ENCODE peak calls at places on chromosomes 6 and 20, in nine cellular contexts. D is tibial nerve, F is ovary, Q is H1, L is transverse colon, R is sigmoid colon, X is stomach, Y is upper lobe of left lung, V is heart left ventricle. Z is an unnamed sample. For H3K4me1, the result is how much of the 10 kb centered on the place peaks cover.

GRCh38 chr6:36109092-36109491 is 21.2 kb upstream of the MAPK13 start:
- DNase-seq in D (no peak), F (no peak), Q (no peak), L (no peak), R (no peak), X (no peak), Y (no peak), V (no peak), Z (no peak)

GRCh38 chr6:95095271-95095670 is 482.1 kb upstream of the MANEA start:
- DNase-seq in D (no peak), F (no peak), Q (no peak), L (no peak), R (no peak), X (no peak), Y (no peak), V (no peak), Z (no peak)

GRCh38 chr6:42185597-42185996 is 9.2 kb downstream of the GUCA1B start:
- DNase-seq in D (no peak), F (no peak), Q (no peak), L (no peak), R (no peak), X (no peak), Y (no peak), V (peak), Z (no peak)

GRCh38 chr6:24251339-24251738 is 106.5 kb downstream of the DCDC2 start:
- DNase-seq in D (no peak), F (no peak), Q (no peak), L (no peak), R (no peak), X (no peak), Y (no peak), V (no peak), Z (no peak)

GRCh38 chr20:5734559-5735137 is 15.6 kb upstream of the SHLD1 start:
- DNase-seq in D (no peak), F (no peak), Q (no peak), L (no peak), R (no peak), X (no peak), Y (no peak), V (no peak), Z (no peak)

GRCh38 chr6:116556065-116556464 is 2.5 kb downstream of the CALHM4 start:
- DNase-seq in D (no peak), F (no peak), Q (no peak), L (no peak), R (no peak), X (no peak), Y (no peak), V (no peak), Z (no peak)

GRCh38 chr20:31708839-31709534 is 13.7 kb downstream of the BCL2L1 start:
- DNase-seq in D (no peak), F (no peak), Q (no peak), L (no peak), R (peak), X (peak), Y (peak), V (no peak), Z (no peak)

GRCh38 chr6:118709859-118710350 is 58.5 kb upstream of the CEP85L start:
- DNase-seq in D (no peak), F (no peak), Q (no peak), L (peak), R (no peak), X (peak), Y (no peak), V (no peak), Z (no peak)

GRCh38 chr20:9506337-9506821 is 8.0 kb upstream of the LAMP5 start:
- DNase-seq in D (no peak), F (no peak), Q (peak), L (no peak), R (no peak), X (no peak), Y (peak), V (no peak), Z (no peak)

GRCh38 chr6:158646023-158646888 is 1.7 kb upstream of the DYNLT1 start:
- DNase-seq in D (no peak), F (no peak), Q (no peak), L (no peak), R (peak), X (peak), Y (no peak), V (no peak), Z (peak)

GRCh38 chr6:391559-392440 is at the start of gene IRF4:
- DNase-seq in D (no peak), F (no peak), Q (peak), L (peak), R (no peak), X (no peak), Y (peak), V (no peak), Z (no peak)

GRCh38 chr6:22754111-22754510 is 184.7 kb downstream of the HDGFL1 start:
- DNase-seq in D (no peak), F (no peak), Q (no peak), L (no peak), R (no peak), X (no peak), Y (no peak), V (no peak), Z (no peak)

GRCh38 chr6:142407685-142408273 is 106.0 kb downstream of the ADGRG6 start:
- DNase-seq in D (no peak), F (no peak), Q (no peak), L (no peak), R (no peak), X (no peak), Y (no peak), V (no peak), Z (no peak)

GRCh38 chr6:12012231-12012565 is at the start of gene HIVEP1:
- DNase-seq in D (no peak), F (peak), Q (no peak), L (no peak), R (peak), X (peak), Y (peak), V (no peak), Z (peak)

GRCh38 chr20:39216195-39216594 is 254.1 kb downstream of the DHX35 start:
- DNase-seq in D (no peak), F (no peak), Q (no peak), L (no peak), R (no peak), X (no peak), Y (no peak), V (no peak), Z (no peak)

GRCh38 chr6:125884656-125885055 is 71.9 kb upstream of the HINT3 start:
- DNase-seq in D (no peak), F (no peak), Q (no peak), L (no peak), R (no peak), X (no peak), Y (no peak), V (no peak), Z (no peak)

GRCh38 chr6:10505529-10505928 is 15.6 kb upstream of the GCNT2 start:
- DNase-seq in D (no peak), F (no peak), Q (no peak), L (no peak), R (no peak), X (no peak), Y (no peak), V (no peak), Z (no peak)

GRCh38 chr6:15922510-15923307 is 206.2 kb upstream of the MYLIP start:
- DNase-seq in D (no peak), F (no peak), Q (no peak), L (no peak), R (no peak), X (no peak), Y (no peak), V (no peak), Z (no peak)

GRCh38 chr6:157811476-157812173 is 11.4 kb upstream of the SNX9 start:
- DNase-seq in D (no peak), F (no peak), Q (no peak), L (no peak), R (no peak), X (no peak), Y (no peak), V (no peak), Z (no peak)

GRCh38 chr6:150142304-150142656 is 564 bp upstream of the PPP1R14C start:
- DNase-seq in D (no peak), F (no peak), Q (no peak), L (peak), R (no peak), X (no peak), Y (no peak), V (no peak), Z (no peak)

GRCh38 chr6:150144294-150144868 is 1.5 kb downstream of the PPP1R14C start:
- DNase-seq in D (no peak), F (no peak), Q (no peak), L (no peak), R (no peak), X (no peak), Y (no peak), V (no peak), Z (no peak)

GRCh38 chr6:150142657-150143501 is at the start of gene PPP1R14C:
- DNase-seq in D (no peak), F (no peak), Q (peak), L (peak), R (no peak), X (no peak), Y (peak), V (peak), Z (peak)

GRCh38 chr6:150145427-150145826 is 2.6 kb downstream of the PPP1R14C start:
- DNase-seq in D (no peak), F (no peak), Q (no peak), L (no peak), R (no peak), X (no peak), Y (no peak), V (no peak), Z (no peak)

DNA sequence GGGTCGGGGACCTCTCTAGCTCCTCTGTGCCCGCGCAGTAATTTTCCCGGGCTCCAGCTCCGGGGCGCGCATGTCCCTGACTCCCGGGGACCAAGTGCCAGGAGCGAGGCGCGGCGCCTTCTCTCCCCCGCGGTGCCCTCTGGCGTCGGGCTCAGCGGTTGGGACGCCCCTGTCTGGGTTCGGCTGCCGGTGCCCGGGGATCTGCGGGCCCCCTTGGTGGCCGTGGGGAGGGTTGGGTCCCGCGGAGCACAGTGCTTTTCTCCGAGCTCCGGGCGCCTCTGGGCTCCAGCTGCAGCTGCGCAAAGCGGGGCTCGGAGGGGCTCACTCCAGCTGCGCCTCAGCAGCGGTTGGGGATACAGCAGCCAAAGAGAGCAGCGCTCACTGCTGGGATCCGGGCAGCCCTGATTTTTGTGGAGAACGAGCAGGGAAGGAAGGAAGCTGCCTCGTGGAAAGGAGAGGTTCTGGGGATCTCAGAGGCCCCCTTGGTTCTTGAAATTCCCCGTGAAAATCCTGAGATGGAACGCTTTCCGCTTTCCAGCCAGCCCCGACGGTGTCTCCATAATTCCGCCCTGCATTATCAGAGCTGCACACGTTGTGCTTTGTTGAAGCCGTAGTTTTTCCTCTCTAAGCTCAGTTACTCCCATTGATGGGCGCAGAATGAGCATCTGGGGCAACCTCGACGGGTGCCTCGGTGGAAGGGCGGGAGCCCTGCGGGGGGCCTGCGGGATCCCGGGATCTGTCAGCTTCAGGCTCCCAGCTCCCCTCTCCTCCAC is 863 bp downstream of the PPP1R14C start:
- DNase-seq in D (no peak), F (no peak), Q (peak), L (peak), R (no peak), X (no peak), Y (peak), V (peak), Z (no peak)
- H3K4me3 ChIP-seq in D (peak), F (peak), Q (peak), L (peak), R (peak), X (peak), Y (peak), V (peak), Z (peak)

GRCh38 chr20:3541887-3542721 is 71.3 kb downstream of the ATRN start:
- DNase-seq in D (no peak), F (no peak), Q (no peak), L (no peak), R (no peak), X (no peak), Y (no peak), V (no peak), Z (no peak)
- H3K4me1 ChIP-seq in D (under half), F (under half), Q (under half), L (under half), R (under half), X (under half), Y (under half), V (under half), Z (under half)

GRCh38 chr20:47353697-47354387 is 2.7 kb downstream of the ZMYND8 start:
- DNase-seq in D (no peak), F (no peak), Q (no peak), L (no peak), R (no peak), X (no peak), Y (no peak), V (no peak), Z (no peak)

GRCh38 chr20:47350691-47351545 is 5.6 kb downstream of the ZMYND8 start:
- DNase-seq in D (no peak), F (no peak), Q (no peak), L (no peak), R (no peak), X (no peak), Y (no peak), V (no peak), Z (no peak)

GRCh38 chr20:47351643-47352331 is 4.7 kb downstream of the ZMYND8 start:
- DNase-seq in D (no peak), F (no peak), Q (no peak), L (no peak), R (no peak), X (no peak), Y (no peak), V (no peak), Z (no peak)

GRCh38 chr20:47353224-47353696 is 3.2 kb downstream of the ZMYND8 start:
- DNase-seq in D (no peak), F (no peak), Q (no peak), L (no peak), R (no peak), X (no peak), Y (no peak), V (no peak), Z (no peak)

DNA sequence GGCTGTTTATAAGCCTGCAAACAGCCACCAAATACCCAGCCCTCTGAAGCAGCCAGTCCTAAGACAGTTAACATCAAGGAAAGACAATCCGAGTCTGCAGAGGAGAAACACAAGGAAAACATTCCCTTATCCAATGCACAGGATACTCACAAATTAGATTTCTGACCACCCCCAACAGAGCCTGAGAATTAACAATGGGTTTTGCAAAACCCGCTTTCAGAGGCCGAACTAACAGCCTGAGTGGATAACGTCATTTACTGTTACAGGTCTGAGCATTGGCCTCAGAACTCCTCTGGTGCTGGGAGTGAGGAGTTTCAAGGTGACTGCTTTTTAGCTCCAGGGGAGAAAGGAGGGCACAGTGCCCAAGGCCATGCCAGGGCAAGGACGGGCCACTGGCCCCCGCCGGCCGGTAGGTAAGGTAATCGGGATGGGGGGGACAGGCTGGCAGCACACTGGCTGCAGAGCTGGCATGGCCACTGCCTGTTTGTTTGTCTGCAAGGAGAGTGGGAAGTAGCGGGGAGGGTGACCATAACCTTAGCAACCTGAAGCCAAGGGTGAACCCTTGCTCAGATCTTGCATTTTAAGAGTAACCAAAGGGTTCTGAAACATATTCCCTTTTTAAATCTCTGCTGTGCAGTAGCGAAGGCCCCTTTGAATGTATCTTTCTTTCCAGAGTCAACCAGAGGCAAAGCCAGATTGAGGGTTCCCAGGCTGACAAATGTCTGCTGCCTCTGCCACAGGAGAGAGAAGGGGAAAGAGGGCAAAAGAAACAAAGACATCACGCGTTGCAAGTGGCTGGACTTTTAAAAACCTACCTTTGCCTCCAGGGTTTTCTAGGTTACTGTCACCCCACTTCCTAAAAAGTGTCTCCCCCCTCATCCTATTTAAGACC is 3.9 kb downstream of the ZMYND8 start:
- DNase-seq in D (no peak), F (peak), Q (no peak), L (peak), R (no peak), X (peak), Y (peak), V (peak), Z (no peak)
- TF ChIP-seq POLR2A in D (no peak), F (no peak), Q (no peak), L (peak), R (no peak), X (no peak), Y (peak), V (peak), Z (no peak)

GRCh38 chr20:227439-228105 is 514 bp downstream of the DEFB129 start:
- DNase-seq in D (no peak), F (no peak), Q (no peak), L (no peak), R (no peak), X (no peak), Y (no peak), V (no peak), Z (no peak)
- H3K4me3 ChIP-seq in D (no peak), F (no peak), Q (no peak), L (no peak), R (no peak), X (no peak), Y (no peak), V (no peak), Z (no peak)

DNA sequence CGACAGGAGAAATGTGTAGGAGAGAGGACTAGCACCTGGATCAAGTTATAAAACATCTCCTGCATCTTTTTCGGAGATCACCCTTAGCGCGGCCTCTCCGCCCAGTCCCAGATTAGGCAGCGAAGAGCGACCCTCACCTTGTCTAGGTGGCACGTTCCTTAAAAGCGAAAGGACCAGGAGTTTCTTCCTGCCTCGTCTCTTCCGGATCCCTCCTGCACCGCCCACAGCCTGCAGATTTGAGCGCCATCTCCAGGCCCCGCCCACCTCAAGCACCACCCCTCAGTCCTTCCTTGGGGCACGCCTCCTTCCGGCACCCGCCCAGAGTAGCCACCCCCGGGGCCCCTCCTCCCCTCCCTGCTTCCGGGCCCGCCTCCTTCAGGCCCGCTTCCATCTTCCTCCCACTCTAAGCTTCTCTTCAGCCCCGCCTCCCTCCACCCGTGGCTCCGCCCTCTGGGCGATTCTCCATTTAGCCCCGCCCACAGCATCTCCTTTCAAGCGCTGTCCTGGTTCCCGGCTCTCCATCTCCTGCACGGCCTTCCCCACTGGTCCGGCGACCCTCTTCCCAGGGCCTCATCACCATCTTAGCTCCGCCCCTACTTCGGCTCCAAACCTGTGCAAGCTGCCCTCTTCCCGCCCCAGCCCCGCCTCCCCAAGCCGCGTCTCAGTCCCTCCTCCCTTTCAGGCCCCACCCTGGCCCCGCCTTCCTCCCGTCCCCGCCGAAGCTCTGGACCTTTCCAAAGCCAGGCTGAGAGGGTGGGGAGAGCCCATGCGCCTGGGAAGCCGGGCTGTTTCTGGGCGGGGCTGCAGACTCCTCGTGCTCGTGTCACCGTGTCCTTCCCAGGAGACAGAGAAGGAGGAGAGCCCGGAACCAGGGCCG is 550 bp upstream of the RALY start:
- DNase-seq in D (peak), F (peak), Q (peak), L (peak), R (peak), X (peak), Y (peak), V (peak), Z (peak)
- H3K4me1 ChIP-seq in D (under half), F (under half), Q (under half), L (under half), R (half or more), X (half or more), Y (under half), V (half or more), Z (under half)

GRCh38 chr6:56172144-56172543 is 75.2 kb downstream of the COL21A1 start:
- DNase-seq in D (no peak), F (no peak), Q (no peak), L (no peak), R (no peak), X (no peak), Y (no peak), V (no peak), Z (no peak)
- TF ChIP-seq POLR2A in D (no peak), F (no peak), Q (no peak), L (no peak), R (no peak), X (no peak), Y (no peak), V (no peak), Z (no peak)

DNA sequence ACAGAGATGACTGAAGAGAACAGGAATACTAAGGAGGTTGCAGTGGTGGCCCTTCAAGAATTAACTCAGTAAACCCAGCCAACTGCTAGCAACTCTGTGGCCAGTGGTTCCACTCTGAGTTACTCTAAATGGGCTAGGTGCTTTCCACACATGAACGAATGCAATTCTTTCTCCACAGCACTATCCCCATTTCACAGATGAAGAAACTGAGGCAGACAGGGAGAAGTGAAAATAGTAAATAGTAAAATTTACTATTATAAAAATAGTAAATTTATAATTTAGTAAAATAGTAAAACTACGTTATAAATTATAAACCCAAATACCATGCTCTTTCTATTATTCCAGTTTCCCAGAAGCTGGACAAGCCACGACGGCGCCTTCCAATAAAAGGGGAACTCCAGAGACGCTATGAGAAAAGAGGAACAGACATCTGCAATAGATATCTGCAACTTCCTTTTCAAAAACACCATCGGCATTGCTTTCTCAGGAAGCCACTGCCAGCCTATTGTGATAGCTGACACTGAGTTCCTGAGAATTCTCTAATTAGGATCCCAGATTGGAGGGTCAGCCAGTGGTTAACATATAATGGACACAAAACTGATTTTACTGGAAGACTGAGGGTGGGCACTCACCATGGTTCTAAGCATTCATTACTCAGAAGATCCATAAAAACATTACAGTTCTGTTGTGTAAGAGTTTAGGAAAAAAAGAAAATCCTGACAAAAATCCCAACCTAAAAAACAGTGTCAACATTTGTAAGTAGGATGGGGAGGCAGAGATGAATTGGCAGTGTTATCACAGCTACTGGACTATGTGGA is 16.2 kb downstream of the FKBP1A start:
- DNase-seq in D (no peak), F (no peak), Q (no peak), L (no peak), R (no peak), X (no peak), Y (no peak), V (no peak), Z (no peak)
- H3K4me3 ChIP-seq in D (no peak), F (no peak), Q (no peak), L (no peak), R (no peak), X (no peak), Y (no peak), V (no peak), Z (no peak)